ENCODE peak calls at places on chromosomes 13 and 19, in nine cellular contexts. J is fibroblast of lung; E is HS-5; X is activated naive CD8-positive, alpha-beta T cell treated with anti-CD3 and anti-CD28 coated beads, Interleukin-2, amount 50 U/mL, for 24 hours; V is fibroblast of pulmonary artery; S is frontal cortex; Q is EL; I is NCI-H2081; G is stimulated activated CD4-positive, alpha-beta T cell treated with anti-CD3 and anti-CD28 coated beads, Interleukin-2, amount 100 ng/mL, for 48 hours. C is an unnamed sample.

GRCh38 chr13:98847780-98848179 is 95.3 kb upstream of the SLC15A1 start:
- DNase-seq in S (no peak), Q (no peak), I (no peak), V (peak; percentile 78), X (no peak), E (no peak), J (no peak), G (no peak), C (no peak)

GRCh38 chr19:30649934-30650614 is 277.9 kb downstream of the ZNF536 start:
- DNase-seq in E (peak; percentile 16), S (peak; percentile 57), J (peak; percentile 31), V (peak; percentile 61), Q (peak; percentile 37), G (peak; percentile 21), X (peak; percentile 26), I (no peak), C (peak; percentile 21)

GRCh38 chr19:15463865-15464371 is 426 bp downstream of the RASAL3 start:
- DNase-seq in V (no peak), I (no peak), J (no peak), Q (no peak), S (peak; percentile 9), G (peak; percentile 66), E (no peak), X (peak; percentile 76), C (no peak)

GRCh38 chr13:29865934-29866333 is 15.5 kb upstream of the UBL3 start:
- DNase-seq in J (no peak), G (no peak), Q (no peak), E (no peak), V (no peak), X (no peak), S (no peak), I (no peak), C (no peak)

GRCh38 chr13:19860884-19861655 is 2.4 kb downstream of the ZMYM5 start:
- DNase-seq in E (no peak), S (no peak), X (no peak), J (peak; percentile 69), I (no peak), V (peak; percentile 74), Q (peak; percentile 86), G (no peak), C (peak; percentile 51)

GRCh38 chr19:41795031-41795461 is 1.3 kb upstream of the CEACAM3 start:
- DNase-seq in X (peak; percentile 67), Q (peak; percentile 39), E (no peak), G (peak; percentile 66), I (peak; percentile 76), J (peak; percentile 5), S (no peak), V (peak; percentile 48), C (no peak)

GRCh38 chr19:947707-948533 is 22.1 kb downstream of the ARID3A start:
- DNase-seq in X (peak; percentile 34), Q (no peak), S (no peak), V (no peak), J (no peak), G (no peak), I (no peak), E (no peak), C (no peak)

GRCh38 chr19:47111081-47111589 is 2.4 kb downstream of the ZC3H4 start:
- DNase-seq in V (no peak), J (no peak), Q (no peak), G (peak; percentile 36), I (peak; percentile 16), S (no peak), X (peak; percentile 64), E (no peak), C (no peak)

GRCh38 chr13:68850160-68850559 is 1257.5 kb upstream of the ATXN8OS start:
- DNase-seq in G (no peak), S (no peak), V (no peak), Q (no peak), X (no peak), E (no peak), I (no peak), J (peak; percentile 77), C (no peak)

GRCh38 chr13:38902551-38902950 is 88.1 kb downstream of the STOML3 start:
- DNase-seq in X (no peak), I (no peak), Q (no peak), E (no peak), J (no peak), V (no peak), G (no peak), S (no peak), C (no peak)

GRCh38 chr13:109657395-109657794 is 129.0 kb downstream of the IRS2 start:
- DNase-seq in S (no peak), X (no peak), G (no peak), Q (no peak), V (no peak), I (no peak), J (no peak), E (no peak), C (no peak)

C was measured in stromal cell of bone marrow.